ENCODE peak calls at places on chromosomes 13 and 19, in nine cellular contexts. P is suprapubic skin, X is Peyer's patch, J is uterus, Q is adrenal gland, L is tibial nerve, A is IMR-90, H is body of pancreas, O is stomach. U is an unnamed sample. For H3K27me3 and H3K4me1, the result is how much of the 10 kb centered on the place peaks cover.

GRCh38 chr13:33582121-33582520 is 235.8 kb upstream of the RFC3 start:
- DNase-seq in Q (no peak), O (no peak), A (no peak), X (no peak), P (no peak), J (no peak), H (no peak), L (no peak), U (no peak)

GRCh38 chr19:6374179-6374709 is 1.5 kb downstream of the PSPN start:
- DNase-seq in Q (peak), J (peak), A (no peak), O (no peak), L (no peak), P (no peak), H (no peak), X (no peak), U (no peak)

GRCh38 chr19:48650974-48651681 is 5.1 kb upstream of the CA11 start:
- DNase-seq in J (no peak), P (no peak), Q (no peak), H (no peak), L (no peak), A (no peak), O (no peak), X (no peak), U (no peak)

GRCh38 chr19:4338441-4339350 is at the start of gene STAP2:
- DNase-seq in J (no peak), O (peak), P (no peak), X (peak), H (peak), A (no peak), L (no peak), Q (peak), U (peak)

GRCh38 chr13:54945978-54946377 is 1917.4 kb downstream of the OLFM4 start:
- DNase-seq in L (no peak), H (no peak), J (no peak), Q (no peak), O (no peak), X (no peak), P (no peak), A (no peak), U (no peak)

GRCh38 chr13:40371531-40372125 is 294.8 kb downstream of the FOXO1 start:
- DNase-seq in L (no peak), O (no peak), Q (no peak), H (no peak), P (no peak), X (no peak), J (no peak), A (no peak), U (no peak)

GRCh38 chr19:11659612-11660011 is 62.3 kb downstream of the ZNF627 start:
- DNase-seq in O (no peak), L (no peak), J (no peak), A (peak), X (no peak), H (no peak), P (no peak), Q (no peak), U (no peak)

GRCh38 chr13:32476892-32477291 is 49.0 kb upstream of the N4BP2L1 start:
- DNase-seq in Q (no peak), H (no peak), A (no peak), X (no peak), P (no peak), L (no peak), O (no peak), J (no peak), U (no peak)

GRCh38 chr19:11560404-11560988 is 1.5 kb upstream of the ELOF1 start:
- DNase-seq in A (peak), Q (no peak), X (no peak), H (peak), L (no peak), P (no peak), J (no peak), O (peak), U (peak)

GRCh38 chr13:35514801-35515502 is 38.5 kb upstream of the MAB21L1 start:
- DNase-seq in O (no peak), H (no peak), X (no peak), J (no peak), L (no peak), P (no peak), Q (no peak), A (no peak), U (no peak)

GRCh38 chr19:7560271-7560670 is 24.8 kb downstream of the PNPLA6 start:
- DNase-seq in H (no peak), Q (no peak), J (no peak), L (no peak), P (no peak), O (no peak), X (no peak), A (no peak), U (no peak)

GRCh38 chr13:29059837-29060236 is 239.7 kb downstream of the MTUS2 start:
- DNase-seq in Q (no peak), P (no peak), A (no peak), X (no peak), H (no peak), O (no peak), L (no peak), J (no peak), U (no peak)

GRCh38 chr13:30796132-30796832 is 60.9 kb downstream of the ALOX5AP start:
- DNase-seq in L (no peak), X (no peak), O (no peak), Q (peak), A (peak), P (no peak), H (no peak), J (no peak), U (peak)

DNA sequence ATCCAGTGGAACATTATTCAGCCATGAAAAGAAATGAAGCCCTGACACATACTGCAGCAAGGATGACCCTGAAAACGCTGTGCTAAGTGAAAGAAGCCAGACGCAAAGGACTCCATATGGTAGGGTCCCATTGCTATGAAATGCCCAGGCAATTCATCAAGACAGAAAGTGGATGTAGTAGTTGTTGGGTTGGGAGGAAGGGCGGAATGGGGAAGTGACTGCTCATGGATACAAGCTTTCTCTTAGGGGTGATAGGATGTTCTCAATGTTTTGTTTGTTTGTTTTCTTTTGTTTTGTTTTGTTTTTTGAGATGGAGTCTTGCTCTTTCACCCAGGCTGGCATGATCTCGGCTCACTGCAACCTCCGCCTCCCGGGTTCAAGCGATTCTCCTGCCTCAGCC is 11.1 kb upstream of the CEACAM16 start:
- DNase-seq in A (no peak), L (no peak), X (no peak), O (no peak), P (no peak), Q (no peak), J (no peak), H (no peak), U (no peak)
- H3K27me3 ChIP-seq in A (under half), L (under half), X (under half), O (under half), P (under half), Q (under half), J (under half), H (under half), U (under half)

GRCh38 chr19:18155095-18156087 is 2.4 kb downstream of the PIK3R2 start:
- DNase-seq in Q (peak), P (no peak), J (no peak), A (no peak), L (no peak), H (no peak), O (peak), X (peak), U (no peak)

GRCh38 chr19:18150776-18151624 is 2.0 kb upstream of the PIK3R2 start:
- DNase-seq in P (no peak), A (no peak), L (no peak), H (no peak), J (no peak), Q (peak), O (no peak), X (no peak), U (no peak)

GRCh38 chr19:18153555-18154134 is 682 bp downstream of the PIK3R2 start:
- DNase-seq in X (peak), Q (no peak), P (no peak), A (no peak), L (no peak), O (no peak), J (no peak), H (no peak), U (no peak)

GRCh38 chr19:18152444-18152816 is 533 bp upstream of the PIK3R2 start:
- DNase-seq in P (peak), H (peak), A (peak), L (peak), X (peak), O (peak), Q (peak), J (peak), U (peak)

DNA sequence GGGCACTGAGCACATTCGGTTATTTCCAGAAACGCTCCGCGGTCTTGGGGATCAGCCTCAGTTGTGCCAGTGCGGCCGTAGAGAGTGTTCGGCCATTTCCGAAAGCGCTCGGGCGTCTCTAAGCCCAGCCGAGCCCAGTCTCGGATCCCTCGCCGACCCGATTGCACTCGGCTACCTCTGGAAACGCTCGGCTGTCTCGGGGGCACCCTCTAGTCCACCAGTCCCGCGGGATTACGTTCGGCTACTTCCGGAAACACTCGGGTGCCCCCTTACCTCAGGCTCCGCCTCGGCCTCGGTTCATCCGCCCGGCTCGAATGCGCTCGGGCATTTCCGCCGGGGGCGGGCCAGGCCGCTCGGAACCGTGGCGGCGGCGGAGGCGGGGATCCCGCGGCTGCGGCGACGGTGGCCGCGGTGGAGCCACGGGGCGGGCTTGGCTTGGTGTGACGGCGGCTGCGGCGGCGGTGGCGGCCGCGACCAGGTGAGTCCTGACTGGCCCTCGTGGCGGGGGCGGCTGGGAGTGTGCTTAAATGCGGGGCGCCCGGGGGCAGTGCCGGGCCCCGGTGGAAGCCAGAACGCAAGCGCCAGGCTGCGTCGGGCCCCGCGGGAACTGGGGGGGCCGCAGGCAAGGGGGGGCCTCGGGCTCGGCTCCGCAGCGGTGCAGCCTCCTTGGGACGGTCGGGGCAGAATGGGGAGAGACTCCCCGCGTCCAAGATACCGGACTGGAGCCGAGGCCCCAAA is at the start of gene PIK3R2:
- DNase-seq in J (peak), L (peak), X (peak), Q (peak), P (peak), A (peak), H (peak), O (peak), U (peak)
- TF ChIP-seq POLR2A in J (peak), L (peak), X (no peak), Q (peak), P (no peak), A (peak), H (peak), O (no peak), U (no peak)

DNA sequence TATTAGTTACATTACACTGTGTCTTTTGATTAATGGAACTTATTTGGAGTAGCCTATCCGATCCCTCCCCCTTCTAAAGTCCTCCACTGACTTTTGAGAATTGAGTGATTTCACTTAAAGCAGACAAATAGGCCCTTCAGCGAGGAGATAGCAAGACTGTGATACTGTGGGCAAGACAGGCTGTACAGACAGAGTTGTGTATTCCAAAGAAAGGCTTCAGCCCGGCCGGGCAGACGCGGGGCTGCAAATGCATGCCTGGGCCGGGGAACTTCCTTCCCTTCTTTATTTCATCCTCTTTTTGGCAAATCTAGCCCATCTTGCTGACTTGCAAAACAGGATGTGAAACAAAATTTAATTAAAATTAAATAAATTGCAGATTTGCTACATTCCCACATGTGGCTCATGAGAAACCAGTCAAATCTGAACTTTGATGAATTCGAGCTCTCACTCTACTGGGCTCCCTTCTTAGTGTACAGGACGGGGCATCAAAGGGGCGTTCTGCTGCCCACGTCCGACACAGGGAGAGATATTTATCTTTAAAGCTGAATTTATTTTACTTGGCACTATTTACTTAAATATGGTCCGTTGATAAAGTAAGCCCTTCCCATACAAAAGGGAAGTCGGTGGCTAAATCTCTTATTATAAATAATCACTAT is 314.9 kb downstream of the ZNF536 start:
- DNase-seq in P (peak), A (no peak), O (no peak), L (no peak), X (no peak), Q (no peak), H (no peak), J (no peak), U (no peak)
- H3K4me1 ChIP-seq in P (under half), A (under half), O (under half), L (under half), X (under half), Q (under half), H (under half), J (under half), U (under half)

GRCh38 chr19:22619932-22620331 is 14.2 kb upstream of the ZNF492 start:
- DNase-seq in P (peak), H (no peak), X (no peak), Q (no peak), J (no peak), L (no peak), O (no peak), A (no peak), U (no peak)

GRCh38 chr19:22620401-22620800 is 13.7 kb upstream of the ZNF492 start:
- DNase-seq in L (no peak), A (no peak), X (no peak), J (no peak), O (no peak), Q (no peak), H (no peak), P (no peak), U (peak)

GRCh38 chr19:22619371-22619770 is 14.8 kb upstream of the ZNF492 start:
- DNase-seq in H (no peak), A (no peak), O (no peak), X (no peak), Q (no peak), P (peak), J (no peak), L (no peak), U (peak)

GRCh38 chr19:22622020-22622419 is 12.1 kb upstream of the ZNF492 start:
- DNase-seq in O (no peak), J (no peak), Q (no peak), L (no peak), X (no peak), P (peak), H (no peak), A (no peak), U (peak)

GRCh38 chr19:22620912-22621311 is 13.2 kb upstream of the ZNF492 start:
- DNase-seq in A (no peak), P (peak), Q (no peak), H (no peak), O (no peak), X (no peak), J (no peak), L (no peak), U (no peak)
- H3K27me3 ChIP-seq in A (under half), P (under half), Q (under half), H (under half), O (half or more), X (under half), J (under half), L (under half), U (under half)

GRCh38 chr19:42098781-42099180 is 22.8 kb downstream of the ZNF574 start:
- DNase-seq in O (no peak), Q (no peak), H (peak), X (no peak), A (no peak), P (no peak), J (no peak), L (no peak), U (no peak)

GRCh38 chr19:42099336-42099925 is 23.5 kb downstream of the ZNF574 start:
- DNase-seq in J (no peak), A (no peak), L (no peak), P (no peak), H (peak), X (no peak), Q (no peak), O (no peak), U (no peak)

GRCh38 chr19:42097461-42097860 is 21.5 kb downstream of the ZNF574 start:
- DNase-seq in H (no peak), Q (no peak), O (no peak), J (no peak), A (no peak), P (no peak), L (no peak), X (no peak), U (no peak)

GRCh38 chr19:42105358-42105757 is 26.9 kb downstream of the POU2F2 start:
- DNase-seq in H (no peak), L (no peak), P (no peak), O (no peak), X (no peak), J (no peak), Q (no peak), A (peak), U (no peak)

GRCh38 chr19:42102877-42103276 is 26.9 kb downstream of the ZNF574 start:
- DNase-seq in P (no peak), X (no peak), Q (no peak), J (no peak), H (no peak), A (no peak), L (no peak), O (no peak), U (no peak)
- TF ChIP-seq POLR2A in P (no peak), X (no peak), Q (no peak), J (no peak), H (no peak), A (no peak), L (no peak), O (no peak), U (no peak)

DNA sequence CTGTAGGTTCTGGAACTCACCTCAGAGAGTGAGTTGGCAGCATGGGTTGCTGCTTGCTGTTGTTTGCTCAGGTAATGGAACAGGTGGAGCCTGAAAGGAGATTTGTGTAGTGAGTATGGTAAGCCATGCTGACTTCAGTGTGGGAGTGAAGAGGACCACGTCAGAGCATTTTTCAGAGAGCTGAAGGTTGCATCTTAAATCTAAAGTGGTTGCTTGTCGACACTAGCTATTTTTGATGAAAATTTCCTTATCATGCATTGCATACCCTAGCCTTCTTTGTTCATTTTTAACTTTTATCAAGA is 57.6 kb upstream of the CYSLTR2 start:
- DNase-seq in H (peak), O (peak), X (no peak), Q (no peak), L (no peak), P (no peak), J (no peak), A (no peak), U (no peak)
- H3K4me1 ChIP-seq in H (under half), O (under half), X (under half), Q (under half), L (under half), P (under half), J (under half), A (under half), U (under half)

DNA sequence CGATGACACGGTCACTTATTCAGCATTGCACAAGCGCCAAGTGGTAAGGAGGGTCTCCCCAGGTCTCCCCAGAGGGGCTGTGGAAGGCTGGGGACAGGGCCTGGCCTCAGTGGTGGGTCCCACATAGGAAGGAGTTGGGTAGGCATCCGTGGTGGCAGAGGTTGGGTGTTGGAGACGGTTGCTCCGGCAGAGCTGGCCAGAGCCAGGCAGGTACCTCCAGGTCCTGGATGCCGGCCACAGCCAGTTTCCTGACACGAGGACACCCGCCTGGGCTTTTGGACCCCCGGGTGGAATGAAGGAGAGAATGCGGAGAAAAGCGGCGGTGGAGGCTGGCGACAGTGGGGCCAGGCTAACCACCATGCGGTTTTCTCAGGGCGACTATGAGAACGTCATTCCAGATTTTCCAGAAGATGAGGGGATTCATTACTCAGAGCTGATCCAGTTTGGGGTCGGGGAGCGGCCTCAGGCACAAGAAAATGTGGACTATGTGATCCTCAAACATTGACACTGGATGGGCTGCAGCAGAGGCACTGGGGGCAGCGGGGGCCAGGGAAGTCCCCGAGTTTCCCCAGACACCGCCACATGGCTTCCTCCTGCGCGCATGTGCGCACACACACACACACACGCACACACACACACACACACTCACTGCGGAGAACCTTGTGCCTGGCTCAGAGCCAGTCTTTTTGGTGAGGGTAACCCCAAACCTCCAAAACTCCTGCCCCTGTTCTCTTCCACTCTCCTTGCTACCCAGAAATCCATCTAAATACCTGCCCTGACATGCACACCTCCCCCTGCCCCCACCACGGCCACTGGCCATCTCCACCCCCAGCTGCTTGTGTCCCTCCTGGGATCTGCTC is 1.3 kb upstream of the FFAR1 start:
- DNase-seq in Q (peak), J (no peak), L (no peak), P (peak), A (no peak), O (peak), X (peak), H (peak), U (no peak)
- H3K27me3 ChIP-seq in Q (under half), J (under half), L (under half), P (under half), A (under half), O (under half), X (under half), H (under half), U (under half)

U was measured in testis.